ENCODE peak calls at places on chromosomes 16 and 17, in eight cellular contexts. One of them, this sample, is unnamed. For H3K36me3, the result is how much of the 10 kb centered on the place peaks cover.

GRCh38 chr17:78263063-78263735 is 31.8 kb downstream of the TMEM235 start:
- DNase-seq in heart left ventricle: peak
- DNase-seq in endothelial cell of umbilical vein: peak
- DNase-seq in body of pancreas: no peak
- DNase-seq in IMR-90: no peak
- DNase-seq in esophagus squamous epithelium: no peak
- DNase-seq in GM12878: no peak
- DNase-seq in prostate gland: no peak
- DNase-seq in this sample: peak

GRCh38 chr16:5873221-5873620 is 775.6 kb upstream of the EEF2KMT start:
- DNase-seq in heart left ventricle: no peak
- DNase-seq in endothelial cell of umbilical vein: no peak
- DNase-seq in body of pancreas: no peak
- DNase-seq in IMR-90: no peak
- DNase-seq in esophagus squamous epithelium: no peak
- DNase-seq in GM12878: no peak
- DNase-seq in prostate gland: no peak
- DNase-seq in this sample: no peak

GRCh38 chr17:75031972-75032895 is 14.5 kb downstream of the ATP5PD start:
- DNase-seq in heart left ventricle: peak
- DNase-seq in endothelial cell of umbilical vein: peak
- DNase-seq in body of pancreas: peak
- DNase-seq in IMR-90: peak
- DNase-seq in esophagus squamous epithelium: peak
- DNase-seq in GM12878: no peak
- DNase-seq in prostate gland: peak
- DNase-seq in this sample: peak

GRCh38 chr16:4868046-4868445 is 20.8 kb downstream of the UBN1 start:
- DNase-seq in heart left ventricle: no peak
- DNase-seq in endothelial cell of umbilical vein: no peak
- DNase-seq in body of pancreas: no peak
- DNase-seq in IMR-90: no peak
- DNase-seq in esophagus squamous epithelium: no peak
- DNase-seq in GM12878: no peak
- DNase-seq in prostate gland: no peak
- DNase-seq in this sample: no peak

GRCh38 chr17:69434164-69434579 is 19.7 kb downstream of the MAP2K6 start:
- DNase-seq in heart left ventricle: no peak
- DNase-seq in endothelial cell of umbilical vein: peak
- DNase-seq in body of pancreas: peak
- DNase-seq in IMR-90: peak
- DNase-seq in esophagus squamous epithelium: no peak
- DNase-seq in GM12878: no peak
- DNase-seq in prostate gland: no peak
- DNase-seq in this sample: no peak

GRCh38 chr17:7001562-7001961 is 5.7 kb downstream of the ALOX12 start:
- DNase-seq in heart left ventricle: no peak
- DNase-seq in endothelial cell of umbilical vein: peak
- DNase-seq in body of pancreas: no peak
- DNase-seq in IMR-90: no peak
- DNase-seq in esophagus squamous epithelium: no peak
- DNase-seq in GM12878: no peak
- DNase-seq in prostate gland: no peak
- DNase-seq in this sample: no peak

GRCh38 chr16:57603110-57604024 is 25.1 kb upstream of the ADGRG1 start:
- DNase-seq in heart left ventricle: peak
- DNase-seq in endothelial cell of umbilical vein: no peak
- DNase-seq in body of pancreas: no peak
- DNase-seq in IMR-90: no peak
- DNase-seq in esophagus squamous epithelium: no peak
- DNase-seq in GM12878: no peak
- DNase-seq in prostate gland: no peak
- DNase-seq in this sample: no peak

GRCh38 chr17:45302649-45303173 is 14.1 kb downstream of the MAP3K14 start:
- DNase-seq in heart left ventricle: peak
- DNase-seq in endothelial cell of umbilical vein: no peak
- DNase-seq in body of pancreas: no peak
- DNase-seq in IMR-90: peak
- DNase-seq in esophagus squamous epithelium: no peak
- DNase-seq in GM12878: peak
- DNase-seq in prostate gland: no peak
- DNase-seq in this sample: no peak

GRCh38 chr16:30353438-30354129 is 1.5 kb downstream of the CD2BP2 start:
- DNase-seq in heart left ventricle: no peak
- DNase-seq in endothelial cell of umbilical vein: no peak
- DNase-seq in body of pancreas: no peak
- DNase-seq in IMR-90: no peak
- DNase-seq in esophagus squamous epithelium: no peak
- DNase-seq in GM12878: no peak
- DNase-seq in prostate gland: no peak
- DNase-seq in this sample: no peak

GRCh38 chr16:2003827-2004641 is 5.6 kb downstream of the ZNF598 start:
- DNase-seq in heart left ventricle: peak
- DNase-seq in endothelial cell of umbilical vein: peak
- DNase-seq in body of pancreas: peak
- DNase-seq in IMR-90: peak
- DNase-seq in esophagus squamous epithelium: peak
- DNase-seq in GM12878: no peak
- DNase-seq in prostate gland: peak
- DNase-seq in this sample: peak

GRCh38 chr17:75652934-75653549 is 13.9 kb downstream of the RECQL5 start:
- DNase-seq in heart left ventricle: no peak
- DNase-seq in endothelial cell of umbilical vein: peak
- DNase-seq in body of pancreas: peak
- DNase-seq in IMR-90: peak
- DNase-seq in esophagus squamous epithelium: no peak
- DNase-seq in GM12878: no peak
- DNase-seq in prostate gland: no peak
- DNase-seq in this sample: no peak

GRCh38 chr17:19876524-19877161 is 8.9 kb upstream of the ULK2 start:
- DNase-seq in heart left ventricle: peak
- DNase-seq in endothelial cell of umbilical vein: no peak
- DNase-seq in body of pancreas: no peak
- DNase-seq in IMR-90: no peak
- DNase-seq in esophagus squamous epithelium: no peak
- DNase-seq in GM12878: no peak
- DNase-seq in prostate gland: no peak
- DNase-seq in this sample: no peak

GRCh38 chr16:71472041-71472440 is 10.0 kb upstream of the ZNF23 start:
- DNase-seq in heart left ventricle: no peak
- DNase-seq in endothelial cell of umbilical vein: no peak
- DNase-seq in body of pancreas: no peak
- DNase-seq in IMR-90: no peak
- DNase-seq in esophagus squamous epithelium: no peak
- DNase-seq in GM12878: no peak
- DNase-seq in prostate gland: no peak
- DNase-seq in this sample: no peak

GRCh38 chr17:29151567-29151966 is 28.6 kb downstream of the MYO18A start:
- DNase-seq in heart left ventricle: no peak
- DNase-seq in endothelial cell of umbilical vein: no peak
- DNase-seq in body of pancreas: peak
- DNase-seq in IMR-90: peak
- DNase-seq in esophagus squamous epithelium: no peak
- DNase-seq in GM12878: no peak
- DNase-seq in prostate gland: no peak
- DNase-seq in this sample: no peak

GRCh38 chr17:50817142-50817751 is 18.1 kb upstream of the WFIKKN2 start:
- DNase-seq in heart left ventricle: peak
- DNase-seq in endothelial cell of umbilical vein: no peak
- DNase-seq in body of pancreas: peak
- DNase-seq in IMR-90: no peak
- DNase-seq in esophagus squamous epithelium: no peak
- DNase-seq in GM12878: no peak
- DNase-seq in prostate gland: no peak
- DNase-seq in this sample: peak

GRCh38 chr17:17704931-17705330 is 23.7 kb downstream of the RAI1 start:
- DNase-seq in heart left ventricle: no peak
- DNase-seq in endothelial cell of umbilical vein: no peak
- DNase-seq in body of pancreas: no peak
- DNase-seq in IMR-90: no peak
- DNase-seq in esophagus squamous epithelium: no peak
- DNase-seq in GM12878: no peak
- DNase-seq in prostate gland: no peak
- DNase-seq in this sample: no peak

GRCh38 chr16:28977703-28978641 is 3.4 kb downstream of the SPNS1 start:
- DNase-seq in heart left ventricle: no peak
- DNase-seq in endothelial cell of umbilical vein: no peak
- DNase-seq in body of pancreas: no peak
- DNase-seq in IMR-90: no peak
- DNase-seq in esophagus squamous epithelium: no peak
- DNase-seq in GM12878: no peak
- DNase-seq in prostate gland: no peak
- DNase-seq in this sample: no peak

GRCh38 chr16:28974437-28975157 is at the start of gene SPNS1:
- DNase-seq in heart left ventricle: peak
- DNase-seq in endothelial cell of umbilical vein: peak
- DNase-seq in body of pancreas: peak
- DNase-seq in IMR-90: peak
- DNase-seq in esophagus squamous epithelium: peak
- DNase-seq in GM12878: peak
- DNase-seq in prostate gland: peak
- DNase-seq in this sample: peak

GRCh38 chr16:28975158-28975603 is 603 bp downstream of the SPNS1 start:
- DNase-seq in heart left ventricle: no peak
- DNase-seq in endothelial cell of umbilical vein: no peak
- DNase-seq in body of pancreas: no peak
- DNase-seq in IMR-90: no peak
- DNase-seq in esophagus squamous epithelium: no peak
- DNase-seq in GM12878: no peak
- DNase-seq in prostate gland: no peak
- DNase-seq in this sample: no peak

GRCh38 chr16:28974007-28974436 is 556 bp upstream of the SPNS1 start:
- DNase-seq in heart left ventricle: peak
- DNase-seq in endothelial cell of umbilical vein: peak
- DNase-seq in body of pancreas: peak
- DNase-seq in IMR-90: peak
- DNase-seq in esophagus squamous epithelium: no peak
- DNase-seq in GM12878: no peak
- DNase-seq in prostate gland: no peak
- DNase-seq in this sample: peak
- TF ChIP-seq POLR2A in heart left ventricle: no peak
- TF ChIP-seq POLR2A in endothelial cell of umbilical vein: no peak
- TF ChIP-seq POLR2A in body of pancreas: no peak
- TF ChIP-seq POLR2A in IMR-90: no peak
- TF ChIP-seq POLR2A in esophagus squamous epithelium: no peak
- TF ChIP-seq POLR2A in GM12878: no peak
- TF ChIP-seq POLR2A in prostate gland: no peak
- TF ChIP-seq POLR2A in this sample: no peak

GRCh38 chr17:39774043-39774442 is 36.3 kb downstream of the GRB7 start:
- DNase-seq in heart left ventricle: no peak
- DNase-seq in endothelial cell of umbilical vein: no peak
- DNase-seq in body of pancreas: no peak
- DNase-seq in IMR-90: no peak
- DNase-seq in esophagus squamous epithelium: no peak
- DNase-seq in GM12878: no peak
- DNase-seq in prostate gland: no peak
- DNase-seq in this sample: no peak

GRCh38 chr17:39775075-39775474 is 37.3 kb downstream of the GRB7 start:
- DNase-seq in heart left ventricle: no peak
- DNase-seq in endothelial cell of umbilical vein: no peak
- DNase-seq in body of pancreas: no peak
- DNase-seq in IMR-90: no peak
- DNase-seq in esophagus squamous epithelium: no peak
- DNase-seq in GM12878: peak
- DNase-seq in prostate gland: no peak
- DNase-seq in this sample: no peak

GRCh38 chr17:39776267-39776666 is 38.5 kb downstream of the GRB7 start:
- DNase-seq in heart left ventricle: no peak
- DNase-seq in endothelial cell of umbilical vein: no peak
- DNase-seq in body of pancreas: no peak
- DNase-seq in IMR-90: no peak
- DNase-seq in esophagus squamous epithelium: no peak
- DNase-seq in GM12878: no peak
- DNase-seq in prostate gland: no peak
- DNase-seq in this sample: no peak

GRCh38 chr17:39781028-39781800 is 43.5 kb downstream of the GRB7 start:
- DNase-seq in heart left ventricle: no peak
- DNase-seq in endothelial cell of umbilical vein: peak
- DNase-seq in body of pancreas: no peak
- DNase-seq in IMR-90: no peak
- DNase-seq in esophagus squamous epithelium: no peak
- DNase-seq in GM12878: no peak
- DNase-seq in prostate gland: no peak
- DNase-seq in this sample: no peak

GRCh38 chr17:39777534-39778365 is 40.0 kb downstream of the GRB7 start:
- DNase-seq in heart left ventricle: no peak
- DNase-seq in endothelial cell of umbilical vein: no peak
- DNase-seq in body of pancreas: no peak
- DNase-seq in IMR-90: no peak
- DNase-seq in esophagus squamous epithelium: no peak
- DNase-seq in GM12878: peak
- DNase-seq in prostate gland: no peak
- DNase-seq in this sample: no peak
- H3K4me3 ChIP-seq in heart left ventricle: no peak
- H3K4me3 ChIP-seq in endothelial cell of umbilical vein: no peak
- H3K4me3 ChIP-seq in body of pancreas: no peak
- H3K4me3 ChIP-seq in IMR-90: no peak
- H3K4me3 ChIP-seq in esophagus squamous epithelium: no peak
- H3K4me3 ChIP-seq in GM12878: peak
- H3K4me3 ChIP-seq in prostate gland: no peak
- H3K4me3 ChIP-seq in this sample: no peak

DNA sequence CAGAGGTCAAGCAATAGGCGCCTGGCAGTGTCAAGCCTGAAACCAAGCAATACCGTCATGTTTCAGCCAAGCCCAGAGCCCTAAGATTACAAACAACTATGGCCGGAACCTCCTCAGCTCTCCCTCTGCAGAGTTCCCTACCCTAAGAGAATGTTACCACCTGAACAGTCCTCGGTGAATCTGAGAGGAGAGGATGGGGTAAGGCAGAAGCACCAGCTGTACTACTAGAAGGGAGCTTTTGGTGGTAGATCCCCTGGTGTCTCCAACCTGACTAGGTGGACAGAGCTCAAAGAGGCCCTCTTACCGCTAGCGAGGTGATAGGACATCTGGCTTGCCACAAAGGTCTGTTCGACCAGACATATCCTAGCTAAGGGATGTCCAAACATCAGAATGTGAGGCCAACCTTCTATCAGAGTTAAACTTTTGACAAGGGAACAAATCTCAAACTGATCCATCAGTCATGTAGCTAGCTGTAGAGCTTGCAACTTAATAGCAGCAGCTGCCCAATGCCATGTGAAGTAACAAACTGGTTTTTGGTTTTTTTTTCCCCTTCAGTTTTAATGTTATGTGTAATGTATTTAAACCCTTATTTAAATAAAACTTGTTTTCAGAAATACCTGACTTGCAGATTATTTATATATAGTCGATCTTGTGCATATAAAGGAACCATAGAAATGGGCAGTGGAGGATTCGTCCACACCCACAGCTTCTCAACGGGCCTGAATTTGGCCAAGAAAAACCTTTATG is 2.5 kb downstream of the EIF1 start:
- DNase-seq in heart left ventricle: no peak
- DNase-seq in endothelial cell of umbilical vein: no peak
- DNase-seq in body of pancreas: no peak
- DNase-seq in IMR-90: peak
- DNase-seq in esophagus squamous epithelium: no peak
- DNase-seq in GM12878: no peak
- DNase-seq in prostate gland: no peak
- DNase-seq in this sample: no peak
- H3K36me3 ChIP-seq in heart left ventricle: under half
- H3K36me3 ChIP-seq in endothelial cell of umbilical vein: under half
- H3K36me3 ChIP-seq in body of pancreas: under half
- H3K36me3 ChIP-seq in IMR-90: under half
- H3K36me3 ChIP-seq in esophagus squamous epithelium: half or more
- H3K36me3 ChIP-seq in GM12878: under half
- H3K36me3 ChIP-seq in prostate gland: under half
- H3K36me3 ChIP-seq in this sample: under half

GRCh38 chr17:35587074-35587961 is at the start of gene AP2B1:
- DNase-seq in heart left ventricle: peak
- DNase-seq in endothelial cell of umbilical vein: peak
- DNase-seq in body of pancreas: peak
- DNase-seq in IMR-90: peak
- DNase-seq in esophagus squamous epithelium: peak
- DNase-seq in GM12878: peak
- DNase-seq in prostate gland: peak
- DNase-seq in this sample: peak
- TF ChIP-seq POLR2A in heart left ventricle: peak
- TF ChIP-seq POLR2A in endothelial cell of umbilical vein: peak
- TF ChIP-seq POLR2A in body of pancreas: peak
- TF ChIP-seq POLR2A in IMR-90: peak
- TF ChIP-seq POLR2A in esophagus squamous epithelium: peak
- TF ChIP-seq POLR2A in GM12878: peak
- TF ChIP-seq POLR2A in prostate gland: peak
- TF ChIP-seq POLR2A in this sample: peak

This sample was measured in ovary.